ENCODE peak calls at places on chromosomes 1 and 21, in six cellular contexts. I, T, C, H, K and W are unnamed samples.

GRCh38 chr1:210260087-210260486 is 27.5 kb downstream of the SERTAD4 start:
- DNase-seq in I (no peak), T (no peak), C (no peak), H (no peak), K (no peak), W (no peak)

GRCh38 chr1:76105269-76105850 is 30.8 kb downstream of the ST6GALNAC3 start:
- DNase-seq in I (no peak), T (no peak), C (no peak), H (no peak), K (no peak), W (no peak)

GRCh38 chr1:64895500-64895899 is 70.8 kb downstream of the JAK1 start:
- DNase-seq in I (no peak), T (no peak), C (no peak), H (no peak), K (no peak), W (no peak)

GRCh38 chr1:55143686-55144085 is 71.5 kb downstream of the USP24 start:
- DNase-seq in I (no peak), T (no peak), C (no peak), H (no peak), K (no peak), W (no peak)

GRCh38 chr21:44199448-44199847 is 41.3 kb downstream of the ICOSLG start:
- DNase-seq in I (no peak), T (no peak), C (peak; percentile 2), H (no peak), K (no peak), W (no peak)

GRCh38 chr1:212162635-212163034 is 122.6 kb upstream of the PPP2R5A start:
- DNase-seq in I (no peak), T (peak; percentile 27), C (no peak), H (no peak), K (peak; percentile 48), W (peak; percentile 9)

GRCh38 chr1:6212193-6212959 is 6.5 kb downstream of the RNF207 start:
- DNase-seq in I (no peak), T (no peak), C (no peak), H (no peak), K (no peak), W (no peak)

GRCh38 chr1:156389311-156389710 is 20.3 kb downstream of the RHBG start:
- DNase-seq in I (no peak), T (no peak), C (no peak), H (no peak), K (no peak), W (no peak)

GRCh38 chr1:59570524-59570923 is 244.2 kb upstream of the HOOK1 start:
- DNase-seq in I (no peak), T (peak; percentile 41), C (no peak), H (no peak), K (no peak), W (peak; percentile 49)

GRCh38 chr1:197145451-197146029 is 929 bp downstream of the ASPM start:
- DNase-seq in I (no peak), T (no peak), C (no peak), H (no peak), K (no peak), W (no peak)

GRCh38 chr1:98056781-98057180 is 135.9 kb upstream of the DPYD start:
- DNase-seq in I (no peak), T (no peak), C (peak; percentile 13), H (no peak), K (no peak), W (no peak)

GRCh38 chr1:182259229-182259872 is 132.2 kb downstream of the GLUL start:
- DNase-seq in I (no peak), T (peak; percentile 79), C (no peak), H (peak; percentile 64), K (peak; percentile 49), W (peak; percentile 70)

GRCh38 chr1:207868769-207869721 is 41.9 kb downstream of the CD34 start:
- DNase-seq in I (peak; percentile 78), T (peak; percentile 74), C (peak; percentile 78), H (peak; percentile 90), K (peak; percentile 85), W (peak; percentile 77)

GRCh38 chr1:15289251-15289651 is 42.2 kb downstream of the FHAD1 start:
- DNase-seq in I (no peak), T (no peak), C (no peak), H (peak; percentile 58), K (no peak), W (no peak)

GRCh38 chr1:18118491-18118890 is 10.9 kb downstream of the IGSF21 start:
- DNase-seq in I (no peak), T (no peak), C (no peak), H (no peak), K (no peak), W (no peak)

GRCh38 chr1:119531606-119532323 is 24.8 kb downstream of the HSD3B1 start:
- DNase-seq in I (no peak), T (no peak), C (no peak), H (no peak), K (no peak), W (no peak)

GRCh38 chr1:201537966-201538617 is 835 bp upstream of the NAV1 start:
- DNase-seq in I (no peak), T (no peak), C (no peak), H (no peak), K (no peak), W (no peak)

GRCh38 chr1:162856260-162856659 is 4.7 kb downstream of the CCDC190 start:
- DNase-seq in I (no peak), T (no peak), C (no peak), H (no peak), K (no peak), W (no peak)

GRCh38 chr1:112265946-112266345 is 130.1 kb upstream of the CTTNBP2NL start:
- DNase-seq in I (no peak), T (no peak), C (no peak), H (no peak), K (no peak), W (no peak)

GRCh38 chr1:154607084-154607747 is 770 bp downstream of the ADAR start:
- DNase-seq in I (peak; percentile 33), T (peak; percentile 4), C (peak; percentile 37), H (no peak), K (no peak), W (peak; percentile 11)

GRCh38 chr1:3261969-3262579 is 192.4 kb upstream of the ARHGEF16 start:
- DNase-seq in I (no peak), T (no peak), C (no peak), H (no peak), K (no peak), W (no peak)

GRCh38 chr1:205680073-205680851 is at the start of gene SLC45A3:
- DNase-seq in I (peak; percentile 78), T (peak; percentile 18), C (peak; percentile 41), H (peak; percentile 73), K (peak; percentile 28), W (peak; percentile 17)

GRCh38 chr1:65813956-65814355 is 21.3 kb downstream of the PDE4B start:
- DNase-seq in I (no peak), T (no peak), C (peak; percentile 4), H (no peak), K (no peak), W (no peak)

GRCh38 chr1:113811353-113811887 is 856 bp downstream of the RSBN1 start:
- DNase-seq in I (peak; percentile 56), T (no peak), C (peak; percentile 47), H (no peak), K (no peak), W (no peak)

GRCh38 chr1:119968068-119968492 is 71.8 kb upstream of the ADAM30 start:
- DNase-seq in I (peak; percentile 80), T (peak; percentile 46), C (peak; percentile 65), H (peak; percentile 74), K (peak; percentile 40), W (peak; percentile 55)

DNA sequence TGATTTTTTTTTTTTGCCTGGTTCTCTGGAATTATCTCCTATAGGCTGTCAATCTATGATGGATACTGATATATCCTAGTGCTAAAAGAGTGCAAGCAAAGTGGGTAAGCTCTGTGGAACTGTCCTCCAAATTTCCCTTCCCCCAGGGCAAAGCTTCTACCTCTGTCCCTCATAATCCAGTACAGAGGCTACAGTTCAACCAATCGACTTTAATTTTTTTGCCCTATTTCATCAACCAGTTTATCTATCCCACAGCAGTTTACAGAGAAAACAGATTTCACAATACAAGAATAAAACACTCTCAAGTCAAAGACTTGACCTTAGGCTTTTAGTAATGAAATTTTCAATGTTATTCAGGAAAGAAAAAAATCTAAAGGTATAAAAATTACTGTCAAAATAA is 13.9 kb downstream of the PUM1 start:
- DNase-seq in I (no peak), T (no peak), C (no peak), H (no peak), K (no peak), W (no peak)
- H3K4me1 ChIP-seq in I (no peaks in the 10 kb centered on the region), T (peaks cover 33% of the 10 kb centered on the region), C (no peaks in the 10 kb centered on the region), H (peaks cover 59% of the 10 kb centered on the region), K (peaks cover 86% of the 10 kb centered on the region), W (peaks cover 44% of the 10 kb centered on the region)

DNA sequence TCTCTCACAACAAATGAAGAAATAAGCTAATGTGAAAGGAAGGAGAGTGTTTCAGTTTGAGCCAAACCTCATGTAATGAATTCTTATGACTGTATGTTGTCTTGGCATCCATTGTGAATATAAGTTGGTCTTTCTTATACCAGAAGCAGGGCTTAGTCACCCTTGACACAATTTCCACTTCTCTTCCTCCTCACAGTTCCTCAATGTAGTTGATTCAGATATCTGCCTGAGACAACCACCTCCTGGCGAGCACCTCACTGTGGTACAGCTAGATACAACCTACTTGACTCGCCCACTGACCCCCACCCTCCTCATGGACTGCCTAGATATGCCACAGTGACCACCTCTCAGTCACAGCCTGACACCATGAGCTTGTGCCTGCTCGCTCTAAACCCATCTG is 45.6 kb downstream of the KYAT3 start:
- DNase-seq in I (no peak), T (no peak), C (no peak), H (no peak), K (no peak), W (no peak)
- H3K36me3 ChIP-seq in I (peaks cover 19% of the 10 kb centered on the region), T (peaks cover 27% of the 10 kb centered on the region), C (no peaks in the 10 kb centered on the region), H (peaks cover 44% of the 10 kb centered on the region), K (peaks cover 33% of the 10 kb centered on the region), W (peaks cover 37% of the 10 kb centered on the region)

GRCh38 chr1:235945775-235946565 is 79.3 kb upstream of the LYST start:
- DNase-seq in I (no peak), T (peak; percentile 14), C (no peak), H (peak; percentile 83), K (no peak), W (no peak)
- H3K4me1 ChIP-seq in I (no peaks in the 10 kb centered on the region), T (no peaks in the 10 kb centered on the region), C (no peaks in the 10 kb centered on the region), H (peaks cover 13% of the 10 kb centered on the region), K (peaks cover 10% of the 10 kb centered on the region), W (no peaks in the 10 kb centered on the region)

GRCh38 chr1:21741206-21741605 is 41.7 kb downstream of the USP48 start:
- DNase-seq in I (no peak), T (no peak), C (no peak), H (no peak), K (no peak), W (no peak)

GRCh38 chr1:21732664-21733063 is 50.3 kb downstream of the USP48 start:
- DNase-seq in I (no peak), T (no peak), C (no peak), H (no peak), K (no peak), W (no peak)

GRCh38 chr1:21734526-21734925 is 48.4 kb downstream of the USP48 start:
- DNase-seq in I (no peak), T (no peak), C (no peak), H (no peak), K (no peak), W (no peak)

GRCh38 chr1:21736876-21737275 is 46.1 kb downstream of the USP48 start:
- DNase-seq in I (no peak), T (no peak), C (no peak), H (no peak), K (no peak), W (no peak)

DNA sequence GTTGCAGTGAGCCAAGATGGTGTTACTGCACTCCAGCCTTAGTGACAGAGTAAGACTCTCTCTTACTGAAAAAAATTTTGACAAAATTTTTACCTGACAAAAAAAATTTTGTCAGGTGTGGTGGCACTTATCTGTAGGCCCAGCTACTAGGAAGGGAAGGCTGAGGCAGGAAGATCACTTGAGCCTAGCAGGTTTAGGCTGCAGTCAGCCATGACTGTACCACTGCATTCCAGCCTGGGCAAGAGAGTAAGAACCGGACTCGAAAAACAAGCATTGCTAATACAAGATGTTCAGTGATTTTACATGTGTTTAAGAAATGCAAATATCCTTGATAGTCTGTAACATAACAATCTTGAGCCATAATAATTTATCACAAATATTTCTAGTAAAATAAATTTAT is 46.9 kb downstream of the USP48 start:
- DNase-seq in I (no peak), T (no peak), C (no peak), H (no peak), K (no peak), W (no peak)
- H3K36me3 ChIP-seq in I (peaks cover 26% of the 10 kb centered on the region), T (peaks cover 7% of the 10 kb centered on the region), C (no peaks in the 10 kb centered on the region), H (peaks cover 81% of the 10 kb centered on the region), K (peaks cover 73% of the 10 kb centered on the region), W (peaks cover 42% of the 10 kb centered on the region)